ENCODE peak calls at places on chromosomes 12 and 14, in six cellular contexts. B is WERI-Rb-1, Z is body of pancreas, W is AG09309, Q is RWPE2, R is stomach. J is an unnamed sample.

GRCh38 chr14:73248294-73248868 is 11.1 kb downstream of the PAPLN start:
- DNase-seq in W (no peak), Q (peak), B (no peak), R (no peak), Z (no peak), J (no peak)

GRCh38 chr12:91222746-91223145 is 40.1 kb upstream of the DCN start:
- DNase-seq in R (no peak), W (no peak), Q (no peak), Z (no peak), B (no peak), J (no peak)

GRCh38 chr12:111174283-111175108 is 194.4 kb downstream of the PHETA1 start:
- DNase-seq in Z (no peak), R (no peak), B (peak), Q (no peak), W (no peak), J (no peak)

GRCh38 chr14:99873653-99874052 is 80.4 kb downstream of the EML1 start:
- DNase-seq in B (no peak), W (no peak), R (no peak), Q (no peak), Z (no peak), J (no peak)

GRCh38 chr12:106506691-106507090 is 76.1 kb upstream of the RFX4 start:
- DNase-seq in B (no peak), W (no peak), R (no peak), Z (no peak), Q (no peak), J (no peak)

GRCh38 chr12:101743242-101743641 is 4.0 kb upstream of the SYCP3 start:
- DNase-seq in B (no peak), R (no peak), W (no peak), Z (no peak), Q (no peak), J (no peak)

GRCh38 chr12:107033758-107034739 is 47.1 kb upstream of the MTERF2 start:
- DNase-seq in W (no peak), Z (no peak), B (no peak), Q (no peak), R (no peak), J (no peak)

GRCh38 chr12:113891737-113892520 is 74.2 kb downstream of the RBM19 start:
- DNase-seq in R (no peak), W (no peak), Q (no peak), Z (no peak), B (no peak), J (no peak)

GRCh38 chr12:116135209-116135930 is 142.1 kb downstream of the MED13L start:
- DNase-seq in R (no peak), Q (no peak), Z (peak), B (no peak), W (no peak), J (peak)

GRCh38 chr14:76771432-76771980 is 10.2 kb downstream of the VASH1 start:
- DNase-seq in W (no peak), B (no peak), R (no peak), Q (peak), Z (no peak), J (no peak)

GRCh38 chr12:11797317-11797913 is 147.9 kb downstream of the ETV6 start:
- DNase-seq in W (peak), R (peak), Z (no peak), B (no peak), Q (no peak), J (no peak)

GRCh38 chr12:79687711-79688270 is 3.0 kb downstream of the PAWR start:
- DNase-seq in B (no peak), W (no peak), Z (no peak), R (no peak), Q (no peak), J (no peak)

GRCh38 chr14:87667661-87668060 is 325.3 kb downstream of the GALC start:
- DNase-seq in R (no peak), B (no peak), W (no peak), Q (no peak), Z (no peak), J (no peak)

GRCh38 chr12:99057670-99058069 is 412.6 kb downstream of the APAF1 start:
- DNase-seq in B (no peak), W (no peak), Q (no peak), R (no peak), Z (no peak), J (no peak)

GRCh38 chr12:57128519-57129247 is 400 bp downstream of the LRP1 start:
- DNase-seq in Z (no peak), B (peak), Q (no peak), R (no peak), W (no peak), J (no peak)

GRCh38 chr12:30019386-30020140 is 235.8 kb upstream of the TMTC1 start:
- DNase-seq in W (no peak), R (no peak), Z (no peak), Q (no peak), B (no peak), J (no peak)

GRCh38 chr12:112482734-112483133 is 64.0 kb downstream of the PTPN11 start:
- DNase-seq in Z (no peak), B (no peak), W (no peak), R (no peak), Q (no peak), J (no peak)

GRCh38 chr14:88063807-88064206 is 58.9 kb downstream of the GPR65 start:
- DNase-seq in B (no peak), W (no peak), Z (no peak), R (no peak), Q (no peak), J (no peak)

GRCh38 chr14:80538633-80539375 is 327.5 kb upstream of the DIO2 start:
- DNase-seq in Z (no peak), Q (no peak), W (no peak), R (no peak), B (no peak), J (no peak)

GRCh38 chr12:62767506-62767905 is 167.4 kb downstream of the PPM1H start:
- DNase-seq in Q (no peak), R (no peak), Z (no peak), W (no peak), B (no peak), J (no peak)

GRCh38 chr14:95545769-95546168 is 10.9 kb downstream of the GLRX5 start:
- DNase-seq in B (no peak), R (no peak), W (peak), Q (no peak), Z (no peak), J (peak)

GRCh38 chr12:75706786-75707605 is 195.6 kb upstream of the KRR1 start:
- DNase-seq in R (no peak), Q (no peak), B (no peak), W (no peak), Z (no peak), J (no peak)

GRCh38 chr12:12922978-12923377 is 29.0 kb downstream of the GPRC5D start:
- DNase-seq in B (no peak), W (no peak), R (no peak), Z (no peak), Q (no peak), J (no peak)

GRCh38 chr14:74456684-74457083 is 30.7 kb upstream of the SYNDIG1L start:
- DNase-seq in W (no peak), B (peak), Q (peak), Z (no peak), R (no peak), J (no peak)

GRCh38 chr12:47614521-47614920 is 91.3 kb downstream of the RPAP3 start:
- DNase-seq in B (no peak), R (no peak), Z (no peak), W (no peak), Q (no peak), J (no peak)

GRCh38 chr14:94132285-94132887 is 3.0 kb upstream of the IFI27L2 start:
- DNase-seq in R (peak), W (no peak), B (peak), Q (no peak), Z (peak), J (no peak)

GRCh38 chr12:22856120-22856699 is 231.2 kb downstream of the ETNK1 start:
- DNase-seq in Q (no peak), Z (no peak), R (no peak), W (peak), B (no peak), J (no peak)

GRCh38 chr14:90193925-90194324 is 62.4 kb upstream of the PSMC1 start:
- DNase-seq in W (no peak), R (no peak), Q (no peak), Z (no peak), B (peak), J (no peak)

GRCh38 chr14:39322807-39323206 is 89.1 kb downstream of the MIA2 start:
- DNase-seq in Q (no peak), Z (no peak), B (no peak), W (peak), R (no peak), J (no peak)

GRCh38 chr12:112992541-112993398 is 14.5 kb downstream of the OAS2 start:
- DNase-seq in R (peak), Q (no peak), Z (peak), W (peak), B (peak), J (no peak)

GRCh38 chr12:63916561-63917476 is 72.3 kb downstream of the SRGAP1 start:
- DNase-seq in R (no peak), Z (no peak), B (no peak), Q (no peak), W (no peak), J (no peak)

GRCh38 chr12:121295746-121296617 is 527 bp downstream of the CAMKK2 start:
- DNase-seq in R (no peak), Q (no peak), B (peak), Z (peak), W (no peak), J (no peak)

GRCh38 chr14:96888593-96888992 is 91.4 kb downstream of the VRK1 start:
- DNase-seq in B (peak), Q (no peak), W (no peak), R (no peak), Z (no peak), J (no peak)

GRCh38 chr12:14394317-14395058 is 29.0 kb downstream of the ATF7IP start:
- DNase-seq in Z (peak), W (no peak), B (no peak), R (peak), Q (no peak), J (no peak)

GRCh38 chr14:44759263-44759662 is 202.5 kb downstream of the KLHL28 start:
- DNase-seq in W (no peak), R (no peak), B (no peak), Z (no peak), Q (no peak), J (no peak)

GRCh38 chr12:107670999-107671643 is 14.5 kb upstream of the PWP1 start:
- DNase-seq in Q (no peak), Z (no peak), W (no peak), R (peak), B (peak), J (no peak)

GRCh38 chr14:65159281-65160062 is 57.2 kb upstream of the MAX start:
- DNase-seq in Q (no peak), B (no peak), Z (no peak), R (no peak), W (no peak), J (no peak)

GRCh38 chr12:8648598-8649205 is 13.9 kb downstream of the MFAP5 start:
- DNase-seq in W (no peak), R (no peak), Z (no peak), B (no peak), Q (no peak), J (no peak)

GRCh38 chr12:12156835-12157234 is 86.1 kb downstream of the BCL2L14 start:
- DNase-seq in B (no peak), Q (no peak), Z (no peak), R (no peak), W (no peak), J (no peak)

GRCh38 chr12:51254592-51254991 is 15.6 kb downstream of the SMAGP start:
- DNase-seq in Z (no peak), R (no peak), B (no peak), Q (no peak), W (no peak), J (no peak)

GRCh38 chr12:34335819-34336262 is 313.5 kb downstream of the ALG10 start:
- DNase-seq in Q (no peak), Z (no peak), B (no peak), R (no peak), W (no peak), J (no peak)
- H3K4me3 ChIP-seq in Q (no peak), Z (no peak), B (no peak), R (no peak), W (no peak), J (no peak)

DNA sequence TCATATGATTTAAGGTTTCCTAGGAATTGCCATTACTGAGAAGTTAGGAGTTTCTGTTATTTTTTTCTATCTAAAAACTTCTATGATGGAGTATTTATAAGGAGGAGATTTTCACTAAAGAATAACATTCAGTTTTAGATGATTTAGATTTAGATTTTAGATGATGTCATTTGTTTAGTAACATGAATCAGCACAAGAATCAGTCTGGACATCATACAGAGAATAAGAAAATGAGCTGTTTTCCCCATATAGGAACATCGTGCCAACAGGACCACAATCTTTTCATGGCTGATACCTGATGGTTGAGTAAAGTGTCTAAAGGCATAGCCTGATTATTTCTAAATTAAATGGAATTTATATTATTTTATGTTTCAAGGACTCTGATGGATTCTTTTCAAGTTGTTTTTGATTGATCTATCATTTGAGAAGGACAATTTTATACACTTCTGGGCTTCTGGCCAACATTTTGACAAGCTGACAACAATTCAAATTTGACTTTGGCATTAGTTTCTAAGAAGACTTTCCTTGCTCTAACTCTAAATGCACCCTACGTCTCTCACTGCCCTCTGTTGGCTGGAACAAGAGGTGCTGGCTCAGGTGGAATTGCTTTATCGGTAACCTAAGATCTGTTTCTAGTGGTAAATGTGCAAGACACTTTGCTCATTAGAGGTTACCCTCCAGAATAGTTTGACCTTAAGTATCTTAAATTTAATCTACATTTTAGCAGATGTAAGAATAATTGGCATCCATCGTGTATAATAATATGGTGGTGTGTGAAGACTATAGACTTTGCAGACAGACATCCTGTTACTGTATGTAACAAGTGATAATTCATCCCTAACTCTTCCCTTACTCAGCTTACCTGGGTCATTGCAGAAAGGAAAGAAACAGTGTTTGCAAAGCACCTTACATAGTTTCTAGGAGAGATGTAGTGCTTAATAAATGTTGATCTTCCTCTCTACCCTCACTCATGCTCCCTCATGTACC is 42.8 kb upstream of the CPSF6 start:
- DNase-seq in Q (no peak), W (no peak), B (peak), Z (no peak), R (no peak), J (no peak)
- TF ChIP-seq CTCF in Q (peak), W (peak), B (peak), Z (peak), R (no peak), J (peak)

GRCh38 chr12:89454080-89454848 is 70.3 kb downstream of the GALNT4 start:
- DNase-seq in Q (no peak), R (no peak), B (no peak), W (no peak), Z (no peak), J (no peak)
- H3K4me3 ChIP-seq in Q (no peak), R (no peak), B (no peak), W (no peak), Z (no peak), J (no peak)

DNA sequence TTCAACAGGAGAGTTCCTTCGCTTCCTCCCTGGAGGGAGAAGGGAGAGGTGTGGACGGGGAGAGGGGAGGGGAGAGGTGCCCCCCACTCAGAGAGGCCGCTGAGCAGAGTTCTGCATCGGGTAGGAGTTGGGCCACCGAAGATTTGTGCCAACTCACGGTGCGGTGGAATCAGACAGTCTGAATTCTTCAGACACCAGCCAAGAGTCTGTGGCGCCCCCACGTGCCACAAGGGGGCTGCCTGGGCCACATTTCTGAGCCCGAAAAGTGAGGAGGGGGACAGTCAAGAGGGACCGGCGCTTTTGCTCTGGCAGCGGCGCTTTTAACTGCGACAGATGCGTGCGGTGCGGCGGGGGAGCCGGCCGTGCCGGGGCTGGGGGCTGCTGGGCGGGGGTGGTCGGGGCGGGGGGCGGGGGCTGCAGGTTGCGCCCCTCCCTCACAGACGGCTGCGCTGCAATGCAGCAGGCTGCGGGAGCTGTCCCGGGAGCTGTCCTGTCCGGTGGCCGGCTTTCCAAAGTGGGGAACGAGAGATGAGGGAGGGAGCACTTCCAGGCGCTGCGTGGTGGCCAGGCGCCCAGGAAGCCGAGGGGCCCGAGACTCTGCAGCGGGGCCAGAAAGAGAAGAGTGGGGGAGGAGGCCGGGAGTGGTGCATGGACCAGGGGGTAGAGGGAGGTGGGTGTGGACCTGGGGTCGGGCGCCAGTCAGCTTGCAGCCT is 941 bp upstream of the RTL1 start:
- DNase-seq in Z (peak), W (no peak), Q (peak), B (no peak), R (no peak), J (no peak)
- TF ChIP-seq CTCF in Z (no peak), W (peak), Q (peak), B (peak), R (no peak), J (peak)

GRCh38 chr14:38212996-38213395 is 5.3 kb downstream of the SSTR1 start:
- DNase-seq in B (no peak), Z (no peak), R (no peak), Q (no peak), W (no peak), J (no peak)
- H3K4me3 ChIP-seq in B (no peak), Z (no peak), R (no peak), Q (no peak), W (peak), J (no peak)

DNA sequence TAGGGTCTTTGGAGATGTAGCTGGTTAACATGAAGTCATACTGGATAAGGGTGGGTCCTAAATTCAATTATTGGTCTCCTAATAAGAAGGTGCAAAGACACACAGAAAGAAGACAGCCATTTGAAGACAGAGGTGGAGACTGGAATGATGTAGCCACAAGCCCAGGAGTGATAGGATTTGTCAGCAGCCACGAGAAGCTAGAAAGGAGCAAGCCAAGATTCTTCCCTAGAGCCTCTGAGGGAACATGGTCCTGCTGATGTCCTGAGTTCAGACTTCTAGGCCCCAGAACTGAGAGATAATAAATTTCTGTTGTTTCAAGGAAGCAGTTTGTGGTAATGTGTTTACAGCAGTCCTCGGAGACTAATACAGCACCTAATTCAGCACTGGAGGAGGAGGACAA is 203.3 kb upstream of the SRRM4 start:
- DNase-seq in R (no peak), Z (no peak), Q (no peak), W (no peak), B (no peak), J (no peak)
- TF ChIP-seq CTCF in R (no peak), Z (no peak), Q (no peak), W (no peak), B (no peak), J (no peak)

GRCh38 chr12:122875590-122876220 is 20.2 kb downstream of the VPS37B start:
- DNase-seq in B (no peak), Q (no peak), Z (no peak), W (no peak), R (peak), J (no peak)

GRCh38 chr12:122874081-122874480 is 21.8 kb downstream of the VPS37B start:
- DNase-seq in W (no peak), Q (peak), R (peak), B (no peak), Z (no peak), J (no peak)

GRCh38 chr12:122871851-122872785 is 23.8 kb downstream of the VPS37B start:
- DNase-seq in W (no peak), B (peak), R (peak), Q (no peak), Z (peak), J (no peak)

GRCh38 chr12:122872815-122873361 is 23.0 kb downstream of the VPS37B start:
- DNase-seq in Z (peak), Q (peak), W (no peak), B (no peak), R (peak), J (no peak)

DNA sequence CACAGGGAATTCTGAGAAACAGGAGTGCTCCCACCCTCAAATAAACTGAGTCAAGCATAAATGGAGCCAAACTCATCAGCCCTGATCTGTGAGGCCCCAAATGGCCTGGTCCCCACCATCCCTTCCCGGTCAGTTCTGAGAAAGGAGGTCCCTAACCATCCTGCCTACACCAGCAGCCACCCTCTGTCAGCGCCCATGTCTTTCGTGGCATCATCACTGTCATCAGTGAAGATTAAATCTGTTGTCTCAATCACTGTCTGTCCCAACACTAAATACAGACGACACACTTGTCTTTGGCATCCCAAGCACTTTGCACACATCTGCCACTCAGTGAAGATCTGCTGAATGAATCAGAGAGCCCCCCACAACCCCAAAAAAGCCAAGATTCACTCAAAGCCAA is 22.4 kb downstream of the VPS37B start:
- DNase-seq in Q (peak), W (no peak), R (peak), Z (no peak), B (no peak), J (no peak)
- H3K4me3 ChIP-seq in Q (no peak), W (no peak), R (peak), Z (no peak), B (no peak), J (no peak)

GRCh38 chr12:126663304-126664094 is 1598.3 kb downstream of the AACS start:
- DNase-seq in Q (no peak), W (no peak), Z (no peak), R (no peak), B (peak), J (no peak)
- TF ChIP-seq CTCF in Q (peak), W (peak), Z (no peak), R (no peak), B (peak), J (peak)

GRCh38 chr14:33747749-33748148 is 203.1 kb downstream of the EGLN3 start:
- DNase-seq in B (no peak), W (no peak), R (no peak), Z (no peak), Q (no peak), J (no peak)
- H3K4me3 ChIP-seq in B (no peak), W (no peak), R (no peak), Z (no peak), Q (no peak), J (no peak)

J was measured in epithelial cell of proximal tubule.